ENCODE peak calls at places on chromosomes 11 and 22, in nine cellular contexts. J is NB4; I is AG04450; C is IMR-90; N is HFF-Myc; M is lower lobe of right lung; U is GM12865; G is ovary; Q is CD8-positive, alpha-beta T cell. E is an unnamed sample.

GRCh38 chr11:78763664-78764063 is 189.0 kb upstream of the NARS2 start:
- DNase-seq in Q (no peak), G (no peak), M (no peak), I (no peak), J (no peak), N (no peak), U (no peak), C (no peak), E (no peak)

GRCh38 chr11:43690929-43691328 is 10.4 kb downstream of the HSD17B12 start:
- DNase-seq in I (no peak), J (peak; percentile 22), C (no peak), M (no peak), Q (no peak), G (no peak), U (no peak), N (no peak), E (no peak)

GRCh38 chr11:126378763-126379162 is 23.3 kb downstream of the ST3GAL4 start:
- DNase-seq in C (peak; percentile 57), U (no peak), I (no peak), N (no peak), J (no peak), G (no peak), Q (no peak), M (no peak), E (no peak)

GRCh38 chr11:2838676-2839075 is 46.9 kb downstream of the CDKN1C start:
- DNase-seq in G (no peak), I (no peak), C (no peak), M (no peak), Q (no peak), U (no peak), N (no peak), J (no peak), E (no peak)

GRCh38 chr11:61168858-61169257 is 7.6 kb upstream of the VPS37C start:
- DNase-seq in N (no peak), Q (no peak), I (no peak), M (no peak), J (peak; percentile 22), U (no peak), C (no peak), G (no peak), E (no peak)

GRCh38 chr11:117734596-117734995 is 62.4 kb downstream of the DSCAML1 start:
- DNase-seq in N (no peak), G (no peak), C (no peak), I (no peak), U (no peak), J (no peak), M (no peak), Q (no peak), E (no peak)

GRCh38 chr11:134557571-134558257 is 145.7 kb upstream of the B3GAT1 start:
- DNase-seq in N (no peak), J (no peak), U (no peak), G (no peak), Q (peak; percentile 23), M (no peak), I (no peak), C (no peak), E (no peak)

GRCh38 chr22:46079093-46079860 is 71.0 kb upstream of the PPARA start:
- DNase-seq in U (no peak), C (no peak), I (no peak), N (no peak), J (no peak), M (peak; percentile 39), G (no peak), Q (no peak), E (no peak)

GRCh38 chr11:124150684-124151083 is 32.5 kb upstream of the OR10D3 start:
- DNase-seq in U (peak; percentile 10), M (no peak), Q (no peak), J (peak; percentile 52), C (no peak), N (no peak), G (no peak), I (no peak), E (no peak)

GRCh38 chr22:35376728-35377472 is 4.0 kb upstream of the HMOX1 start:
- DNase-seq in C (peak; percentile 99), M (peak; percentile 95), N (peak; percentile 97), J (peak; percentile 99), G (peak; percentile 97), I (peak; percentile 97), Q (no peak), U (peak; percentile 92), E (peak; percentile 99)

GRCh38 chr22:36129985-36130384 is 30.6 kb downstream of the APOL3 start:
- DNase-seq in J (no peak), M (no peak), G (no peak), Q (no peak), N (no peak), C (no peak), U (no peak), I (no peak), E (no peak)

DNA sequence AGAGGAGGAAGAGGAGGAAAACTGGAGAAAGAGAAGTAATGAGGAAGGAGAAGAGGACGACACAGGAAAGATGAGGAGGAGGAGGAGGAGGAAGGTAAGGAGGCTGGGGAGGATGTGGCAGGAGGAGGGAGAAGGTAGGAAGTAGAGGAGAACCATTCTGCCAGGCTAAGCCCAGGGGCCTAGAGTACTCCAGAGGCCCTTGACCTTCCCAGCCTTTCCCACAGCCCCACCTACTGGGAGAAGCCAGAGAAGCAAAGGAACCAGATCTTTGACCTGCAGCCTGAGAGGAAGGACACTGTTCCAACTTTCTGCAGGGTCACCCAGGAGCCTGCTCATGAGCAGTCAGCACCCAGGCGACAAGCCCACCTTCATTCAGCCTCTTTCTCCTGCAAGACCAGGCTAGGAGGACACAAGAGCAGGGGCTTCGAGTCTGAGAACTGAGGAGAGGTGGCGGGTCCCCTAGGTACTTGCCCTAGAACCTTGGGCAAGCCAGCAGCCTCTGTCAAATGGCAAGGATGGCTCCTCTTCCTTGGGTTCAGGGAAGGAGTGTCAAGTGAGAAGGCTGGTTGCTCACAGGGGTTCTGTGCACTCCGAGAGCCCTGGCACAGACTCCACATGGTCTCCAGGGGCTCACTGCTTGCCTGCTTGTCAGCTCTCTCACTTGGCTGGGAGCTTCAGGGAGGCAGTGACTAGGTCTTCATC is 27.9 kb upstream of the OAF start:
- DNase-seq in C (no peak), J (peak; percentile 52), I (no peak), M (no peak), Q (peak; percentile 34), N (no peak), G (no peak), U (no peak), E (no peak)
- TF ChIP-seq CTCF in C (peak; percentile 19), J (peak; percentile 33), I (peak; percentile 34), M (peak; percentile 19), Q (no peak), N (peak; percentile 56), G (no peak), U (no peak), E (peak; percentile 45)

DNA sequence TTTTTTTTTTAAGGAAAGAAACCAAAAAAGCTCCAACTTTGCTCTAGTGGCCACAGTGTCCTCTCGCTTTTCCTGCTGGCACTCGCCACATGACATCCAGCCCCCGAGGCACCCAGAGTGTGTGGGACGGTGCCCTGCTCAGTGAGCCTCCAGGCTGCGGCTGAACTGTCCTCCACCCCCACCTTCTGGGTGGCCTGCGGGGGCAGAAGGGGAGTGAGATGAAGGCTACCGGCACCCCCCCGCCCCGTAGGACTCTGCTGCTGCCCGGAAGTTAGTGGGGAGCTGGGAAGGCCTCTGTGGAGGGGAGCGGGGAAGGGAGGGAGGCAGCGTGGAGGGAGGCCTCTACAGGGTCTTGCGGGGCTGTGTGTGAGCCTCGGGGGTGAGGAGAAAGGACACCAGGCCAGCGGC is 264.4 kb downstream of the CTTN start:
- DNase-seq in Q (no peak), I (no peak), M (no peak), N (no peak), U (no peak), G (no peak), C (no peak), J (no peak), E (no peak)
- H3K4me3 ChIP-seq in Q (no peak overlapping the region), I (no peak overlapping the region), M (no peak overlapping the region), N (no peak overlapping the region), U (no peak overlapping the region), G (no peak overlapping the region), C (no peak overlapping the region), J (no peak overlapping the region), E (no peak overlapping the region)

GRCh38 chr22:33920927-33921575 is 775 bp upstream of the LARGE1 start:
- DNase-seq in Q (peak; percentile 83), I (peak; percentile 91), U (peak; percentile 98), M (peak; percentile 98), J (peak; percentile 95), G (peak; percentile 98), C (peak; percentile 94), N (peak; percentile 78), E (peak; percentile 96)

GRCh38 chr22:33914699-33915098 is 5.6 kb downstream of the LARGE1 start:
- DNase-seq in M (no peak), Q (no peak), C (no peak), N (no peak), I (no peak), G (no peak), J (no peak), U (no peak), E (no peak)

GRCh38 chr22:33919591-33920501 is at the start of gene LARGE1:
- DNase-seq in C (peak; percentile 20), N (no peak), G (peak; percentile 31), I (no peak), J (peak; percentile 57), U (peak; percentile 76), Q (no peak), M (peak; percentile 64), E (peak; percentile 28)

GRCh38 chr22:33918676-33919590 is 1.3 kb downstream of the LARGE1 start:
- DNase-seq in M (no peak), G (no peak), I (no peak), U (no peak), C (peak; percentile 45), J (peak; percentile 81), Q (no peak), N (no peak), E (peak; percentile 43)

GRCh38 chr22:33917744-33918406 is 2.4 kb downstream of the LARGE1 start:
- DNase-seq in C (peak; percentile 50), U (peak; percentile 81), M (no peak), I (no peak), J (peak; percentile 88), Q (no peak), G (no peak), N (no peak), E (peak; percentile 32)
- TF ChIP-seq CTCF in C (peak; percentile 51), U (peak; percentile 65), M (peak; percentile 9), I (peak; percentile 50), J (peak; percentile 52), Q (no peak), G (no peak), N (peak; percentile 39), E (peak; percentile 52)

GRCh38 chr11:22670803-22671202 is 4.4 kb downstream of the GAS2 start:
- DNase-seq in G (no peak), Q (no peak), I (no peak), J (peak; percentile 9), M (no peak), U (peak; percentile 21), C (peak; percentile 3), N (no peak), E (no peak)

GRCh38 chr11:22666320-22666699 is at the start of gene GAS2:
- DNase-seq in J (no peak), Q (no peak), U (no peak), G (no peak), N (no peak), M (no peak), I (no peak), C (peak; percentile 1), E (no peak)

GRCh38 chr11:22668005-22668796 is 1.8 kb downstream of the GAS2 start:
- DNase-seq in Q (no peak), C (no peak), N (no peak), U (no peak), G (no peak), I (no peak), M (no peak), J (no peak), E (no peak)

GRCh38 chr11:22669368-22669767 is 3.0 kb downstream of the GAS2 start:
- DNase-seq in J (no peak), Q (no peak), M (no peak), I (no peak), U (no peak), G (no peak), C (no peak), N (no peak), E (no peak)

GRCh38 chr11:22666700-22667439 is 459 bp downstream of the GAS2 start:
- DNase-seq in C (no peak), N (no peak), G (peak; percentile 16), Q (peak; percentile 50), I (no peak), M (peak; percentile 48), J (no peak), U (peak; percentile 21), E (no peak)
- H3K4me3 ChIP-seq in C (peak overlapping the region; percentile 30), N (no peak overlapping the region), G (peak overlapping the region; percentile 9), Q (peak overlapping the region; percentile 14), I (peak overlapping the region; percentile 41), M (peak overlapping the region; percentile 46), J (no peak overlapping the region), U (peak overlapping the region; percentile 22), E (peak overlapping the region; percentile 25)